ENCODE peak calls at places on chromosome 9, in six cellular contexts. K is aorta, R is lung, M is fibroblast of lung, V is choroid plexus epithelial cell, F is PC-3. S is an unnamed sample.

GRCh38 chr9:130235558-130236435 is 29.8 kb upstream of the HMCN2 start:
- DNase-seq in R (peak), M (peak), V (peak), F (peak), K (peak), S (peak)

GRCh38 chr9:130284249-130284625 is 18.7 kb downstream of the HMCN2 start:
- DNase-seq in V (no peak), F (no peak), R (no peak), K (no peak), M (no peak), S (no peak)

GRCh38 chr9:101325053-101325452 is 59.8 kb downstream of the BAAT start:
- DNase-seq in M (no peak), F (no peak), R (no peak), K (no peak), V (no peak), S (no peak)

GRCh38 chr9:98576859-98577258 is 131.9 kb downstream of the GABBR2 start:
- DNase-seq in R (no peak), M (no peak), V (no peak), F (no peak), K (no peak), S (no peak)

GRCh38 chr9:130936285-130937117 is 2.5 kb downstream of the FIBCD1 start:
- DNase-seq in F (peak), M (peak), R (no peak), V (peak), K (no peak), S (no peak)

GRCh38 chr9:112894699-112895098 is 4.0 kb upstream of the SLC46A2 start:
- DNase-seq in K (no peak), R (no peak), V (no peak), F (no peak), M (no peak), S (no peak)

GRCh38 chr9:99040911-99041582 is 63.9 kb upstream of the TGFBR1 start:
- DNase-seq in K (no peak), M (peak), F (peak), R (no peak), V (peak), S (peak)

GRCh38 chr9:129489838-129490582 is 130.9 kb downstream of the C9orf50 start:
- DNase-seq in F (no peak), M (peak), K (no peak), V (peak), R (no peak), S (peak)

GRCh38 chr9:112361602-112362001 is 18.3 kb upstream of the HSDL2 start:
- DNase-seq in M (peak), R (no peak), K (no peak), F (peak), V (peak), S (peak)

GRCh38 chr9:125631391-125632085 is 75.5 kb downstream of the MAPKAP1 start:
- DNase-seq in R (no peak), K (no peak), V (peak), F (peak), M (peak), S (peak)

GRCh38 chr9:34992376-34992951 is 2.9 kb downstream of the DNAJB5 start:
- DNase-seq in K (peak), F (peak), V (peak), R (no peak), M (peak), S (no peak)

GRCh38 chr9:4298255-4299005 is 1.4 kb downstream of the GLIS3 start:
- DNase-seq in R (peak), V (peak), K (peak), F (peak), M (peak), S (no peak)

GRCh38 chr9:131817627-131818026 is 77.8 kb upstream of the RAPGEF1 start:
- DNase-seq in V (no peak), F (no peak), K (no peak), M (no peak), R (no peak), S (no peak)

GRCh38 chr9:13078164-13078563 is 201.3 kb downstream of the MPDZ start:
- DNase-seq in F (no peak), M (no peak), V (no peak), K (no peak), R (no peak), S (no peak)

GRCh38 chr9:35605336-35606137 is 475 bp downstream of the TESK1 start:
- DNase-seq in V (peak), R (no peak), F (no peak), K (peak), M (no peak), S (no peak)

GRCh38 chr9:124741149-124741548 is 30.0 kb downstream of the NR6A1 start:
- DNase-seq in F (no peak), K (no peak), R (no peak), V (no peak), M (no peak), S (no peak)

GRCh38 chr9:131827821-131828369 is 88.0 kb upstream of the RAPGEF1 start:
- DNase-seq in V (no peak), K (no peak), R (no peak), F (no peak), M (no peak), S (no peak)

GRCh38 chr9:34454571-34455065 is 3.8 kb downstream of the FAM219A start:
- DNase-seq in K (no peak), F (peak), M (peak), V (peak), R (no peak), S (no peak)

GRCh38 chr9:124016152-124017063 is 4.8 kb downstream of the LHX2 start:
- DNase-seq in R (no peak), V (no peak), K (no peak), F (no peak), M (no peak), S (no peak)

GRCh38 chr9:72791436-72791835 is 161.4 kb downstream of the ALDH1A1 start:
- DNase-seq in M (no peak), R (no peak), V (no peak), F (no peak), K (no peak), S (no peak)

GRCh38 chr9:7368410-7369292 is 430.9 kb downstream of the DMAC1 start:
- DNase-seq in F (no peak), M (peak), R (no peak), V (peak), K (no peak), S (no peak)

GRCh38 chr9:12739014-12739413 is 35.8 kb upstream of the LURAP1L start:
- DNase-seq in R (no peak), K (no peak), M (peak), F (no peak), V (no peak), S (no peak)

GRCh38 chr9:17021379-17021970 is 113.4 kb upstream of the CNTLN start:
- DNase-seq in K (no peak), M (peak), R (no peak), F (no peak), V (peak), S (no peak)

GRCh38 chr9:133943781-133944745 is 48.1 kb downstream of the VAV2 start:
- DNase-seq in R (no peak), K (peak), V (peak), M (peak), F (no peak), S (no peak)

GRCh38 chr9:23717505-23717904 is 108.5 kb downstream of the ELAVL2 start:
- DNase-seq in V (no peak), F (peak), M (no peak), R (no peak), K (no peak), S (no peak)

GRCh38 chr9:19641046-19641445 is 147.8 kb downstream of the SLC24A2 start:
- DNase-seq in V (peak), K (no peak), M (no peak), R (no peak), F (peak), S (peak)

GRCh38 chr9:19643875-19644274 is 145.0 kb downstream of the SLC24A2 start:
- DNase-seq in F (no peak), R (no peak), K (no peak), V (no peak), M (no peak), S (no peak)

GRCh38 chr9:19637084-19637483 is 151.8 kb downstream of the SLC24A2 start:
- DNase-seq in K (no peak), R (no peak), V (no peak), M (no peak), F (no peak), S (no peak)

GRCh38 chr9:19642256-19642655 is 146.6 kb downstream of the SLC24A2 start:
- DNase-seq in R (no peak), V (no peak), M (no peak), F (peak), K (no peak), S (no peak)

GRCh38 chr9:19640023-19640422 is 148.8 kb downstream of the SLC24A2 start:
- DNase-seq in R (no peak), M (no peak), K (no peak), F (no peak), V (no peak), S (no peak)
- H3K4me3 ChIP-seq in R (no peak), M (no peak), K (no peak), F (no peak), V (no peak), S (no peak)

GRCh38 chr9:128117613-128118471 is 9.7 kb downstream of the PTGES2 start:
- DNase-seq in K (peak), M (peak), V (peak), R (peak), F (peak), S (peak)
- H3K4me3 ChIP-seq in K (no peak), M (no peak), V (peak), R (no peak), F (no peak), S (no peak)

GRCh38 chr9:136587944-136588662 is 42.3 kb upstream of the NOTCH1 start:
- DNase-seq in M (no peak), R (no peak), V (no peak), K (no peak), F (no peak), S (peak)
- H3K4me3 ChIP-seq in M (no peak), R (no peak), V (no peak), K (no peak), F (no peak), S (peak)

DNA sequence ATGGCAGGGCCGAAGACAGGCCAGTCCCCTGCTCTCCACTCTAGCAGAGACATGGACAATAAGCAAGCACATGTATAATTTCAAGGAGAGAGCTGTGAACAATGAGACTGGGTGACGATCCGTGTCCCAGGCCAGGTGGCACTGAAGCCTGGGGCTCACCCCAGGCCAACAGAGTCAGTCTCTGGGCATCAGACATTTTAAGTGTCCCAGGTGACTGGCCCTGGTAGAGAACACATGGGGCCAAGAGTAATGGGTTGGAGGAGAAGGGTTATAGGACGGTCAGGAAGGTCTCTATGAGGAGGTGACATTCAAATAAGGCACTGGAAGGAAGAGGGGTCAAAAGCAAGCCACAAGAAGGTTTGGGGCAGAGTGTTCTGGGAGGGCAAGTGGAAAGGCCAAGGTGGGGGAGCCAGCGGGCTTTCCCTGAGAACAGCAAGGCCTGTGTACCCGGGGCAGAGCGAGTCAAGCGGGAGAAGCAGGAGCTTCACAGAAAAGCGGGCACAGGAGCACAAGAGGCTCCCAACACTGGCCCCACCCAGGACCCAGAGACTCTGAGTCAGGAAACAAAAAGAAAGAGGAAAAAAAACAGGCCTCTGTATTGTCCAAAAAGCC is 1.1 kb upstream of the AKNA start:
- DNase-seq in K (no peak), R (no peak), F (no peak), V (no peak), M (no peak), S (no peak)
- H3K4me3 ChIP-seq in K (no peak), R (no peak), F (no peak), V (no peak), M (no peak), S (peak)